ENCODE peak calls at places on chromosome 17, in five cellular contexts. One of them, this sample, is unnamed.

GRCh38 chr17:40471856-40472732 is 28.8 kb downstream of the IGFBP4 start:
- DNase-seq in naive thymus-derived CD8-positive, alpha-beta T cell: no peak
- DNase-seq in stimulated activated CD4-positive, alpha-beta T cell treated with anti-CD3 and anti-CD28 coated beads, Interleukin-2, amount 100 ng/mL, for 24 hours: no peak
- DNase-seq in hypothalamus: no peak
- DNase-seq in glutamatergic neuron: no peak
- DNase-seq in this sample: no peak

GRCh38 chr17:58189436-58190146 is 2.9 kb upstream of the EPX start:
- DNase-seq in naive thymus-derived CD8-positive, alpha-beta T cell: no peak
- DNase-seq in stimulated activated CD4-positive, alpha-beta T cell treated with anti-CD3 and anti-CD28 coated beads, Interleukin-2, amount 100 ng/mL, for 24 hours: no peak
- DNase-seq in hypothalamus: no peak
- DNase-seq in glutamatergic neuron: no peak
- DNase-seq in this sample: no peak

GRCh38 chr17:59547131-59547915 is 18.1 kb upstream of the DHX40 start:
- DNase-seq in naive thymus-derived CD8-positive, alpha-beta T cell: no peak
- DNase-seq in stimulated activated CD4-positive, alpha-beta T cell treated with anti-CD3 and anti-CD28 coated beads, Interleukin-2, amount 100 ng/mL, for 24 hours: no peak
- DNase-seq in hypothalamus: no peak
- DNase-seq in glutamatergic neuron: peak
- DNase-seq in this sample: peak

GRCh38 chr17:16915752-16916556 is 56.0 kb downstream of the TNFRSF13B start:
- DNase-seq in naive thymus-derived CD8-positive, alpha-beta T cell: no peak
- DNase-seq in stimulated activated CD4-positive, alpha-beta T cell treated with anti-CD3 and anti-CD28 coated beads, Interleukin-2, amount 100 ng/mL, for 24 hours: peak
- DNase-seq in hypothalamus: no peak
- DNase-seq in glutamatergic neuron: peak
- DNase-seq in this sample: no peak

GRCh38 chr17:28331891-28332420 is 3.3 kb downstream of the IFT20 start:
- DNase-seq in naive thymus-derived CD8-positive, alpha-beta T cell: no peak
- DNase-seq in stimulated activated CD4-positive, alpha-beta T cell treated with anti-CD3 and anti-CD28 coated beads, Interleukin-2, amount 100 ng/mL, for 24 hours: no peak
- DNase-seq in hypothalamus: no peak
- DNase-seq in glutamatergic neuron: no peak
- DNase-seq in this sample: no peak

GRCh38 chr17:55743103-55743679 is 7.7 kb upstream of the PCTP start:
- DNase-seq in naive thymus-derived CD8-positive, alpha-beta T cell: no peak
- DNase-seq in stimulated activated CD4-positive, alpha-beta T cell treated with anti-CD3 and anti-CD28 coated beads, Interleukin-2, amount 100 ng/mL, for 24 hours: no peak
- DNase-seq in hypothalamus: no peak
- DNase-seq in glutamatergic neuron: no peak
- DNase-seq in this sample: peak

GRCh38 chr17:4006745-4007211 is 42.5 kb upstream of the ATP2A3 start:
- DNase-seq in naive thymus-derived CD8-positive, alpha-beta T cell: no peak
- DNase-seq in stimulated activated CD4-positive, alpha-beta T cell treated with anti-CD3 and anti-CD28 coated beads, Interleukin-2, amount 100 ng/mL, for 24 hours: no peak
- DNase-seq in hypothalamus: no peak
- DNase-seq in glutamatergic neuron: no peak
- DNase-seq in this sample: no peak

GRCh38 chr17:50196826-50197225 is 4.6 kb downstream of the COL1A1 start:
- DNase-seq in naive thymus-derived CD8-positive, alpha-beta T cell: no peak
- DNase-seq in stimulated activated CD4-positive, alpha-beta T cell treated with anti-CD3 and anti-CD28 coated beads, Interleukin-2, amount 100 ng/mL, for 24 hours: no peak
- DNase-seq in hypothalamus: no peak
- DNase-seq in glutamatergic neuron: no peak
- DNase-seq in this sample: no peak

GRCh38 chr17:17576772-17577234 is 14.7 kb downstream of the PEMT start:
- DNase-seq in naive thymus-derived CD8-positive, alpha-beta T cell: no peak
- DNase-seq in stimulated activated CD4-positive, alpha-beta T cell treated with anti-CD3 and anti-CD28 coated beads, Interleukin-2, amount 100 ng/mL, for 24 hours: no peak
- DNase-seq in hypothalamus: no peak
- DNase-seq in glutamatergic neuron: no peak
- DNase-seq in this sample: no peak

GRCh38 chr17:31521632-31522283 is 130.3 kb downstream of the RAB11FIP4 start:
- DNase-seq in naive thymus-derived CD8-positive, alpha-beta T cell: no peak
- DNase-seq in stimulated activated CD4-positive, alpha-beta T cell treated with anti-CD3 and anti-CD28 coated beads, Interleukin-2, amount 100 ng/mL, for 24 hours: no peak
- DNase-seq in hypothalamus: no peak
- DNase-seq in glutamatergic neuron: peak
- DNase-seq in this sample: no peak